ENCODE peak calls at places on chromosomes 2 and 18, in four cellular contexts. V is right lobe of liver, E is spleen, P is Panc1. U is an unnamed sample.
A peak's percentile ranks its signal among the peaks of the same experiment; 100 is the strongest.

GRCh38 chr2:100208375-100208774 is 66.0 kb upstream of the AFF3 start:
- DNase-seq in V (no peak), E (no peak), P (no peak), U (no peak)

GRCh38 chr2:29698216-29698615 is 223.2 kb downstream of the ALK start:
- DNase-seq in V (no peak), P (no peak), E (no peak), U (no peak)

GRCh38 chr2:67848551-67848950 is 214.3 kb downstream of the C1D start:
- DNase-seq in P (no peak), V (no peak), E (no peak), U (no peak)

GRCh38 chr2:178005756-178006155 is 66.8 kb downstream of the PDE11A start:
- DNase-seq in V (no peak), P (no peak), E (no peak), U (no peak)

GRCh38 chr2:30481323-30481800 is 34.3 kb downstream of the LCLAT1 start:
- DNase-seq in V (no peak), E (no peak), P (no peak), U (peak; percentile 42)

GRCh38 chr2:176583530-176584101 is 314.4 kb downstream of the MTX2 start:
- DNase-seq in V (no peak), P (peak; percentile 13), E (no peak), U (no peak)

GRCh38 chr2:187917535-187917934 is 363.3 kb upstream of the TFPI start:
- DNase-seq in V (no peak), E (no peak), P (no peak), U (no peak)

GRCh38 chr18:58862851-58863538 is 1.7 kb upstream of the ZNF532 start:
- DNase-seq in V (no peak), E (peak; percentile 82), P (no peak), U (peak; percentile 34)

GRCh38 chr2:23350026-23350791 is 34.8 kb upstream of the KLHL29 start:
- DNase-seq in P (no peak), E (no peak), V (no peak), U (no peak)
- TF ChIP-seq CTCF in P (no peak), E (no peak), V (no peak), U (no peak)

DNA sequence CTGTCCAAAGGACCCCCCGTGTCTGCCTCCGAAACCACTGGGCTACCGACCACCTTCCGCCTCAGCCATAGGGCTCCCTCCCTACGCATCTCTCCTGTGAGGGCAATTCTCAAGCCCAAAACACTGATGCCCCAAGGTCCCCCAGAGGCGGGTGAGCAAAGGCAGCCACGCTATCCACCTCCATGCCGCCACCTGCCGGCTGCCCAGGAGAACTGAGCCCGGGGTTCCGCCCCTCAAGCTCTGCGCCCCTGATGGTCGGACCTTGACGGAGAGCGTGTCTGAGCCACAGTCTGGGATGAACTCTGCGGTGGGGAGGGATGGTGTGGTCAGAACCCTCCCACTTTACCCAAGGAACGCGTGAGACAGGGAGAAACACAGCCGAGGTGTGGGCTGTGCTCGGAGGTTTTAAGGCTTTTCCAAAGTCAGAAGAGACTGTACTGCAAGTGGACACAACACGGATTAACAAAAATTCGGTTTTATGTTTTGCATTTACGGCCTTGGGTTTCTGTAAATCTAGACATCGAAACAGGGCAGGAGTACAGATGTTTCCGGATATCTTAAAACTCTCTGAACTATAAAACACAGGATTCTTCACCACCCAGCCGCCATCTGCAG is 114.1 kb downstream of the ZNF516 start:
- DNase-seq in E (peak; percentile 69), V (no peak), P (no peak), U (no peak)
- TF ChIP-seq CTCF in E (no peak), V (peak; percentile 15), P (no peak), U (no peak)

DNA sequence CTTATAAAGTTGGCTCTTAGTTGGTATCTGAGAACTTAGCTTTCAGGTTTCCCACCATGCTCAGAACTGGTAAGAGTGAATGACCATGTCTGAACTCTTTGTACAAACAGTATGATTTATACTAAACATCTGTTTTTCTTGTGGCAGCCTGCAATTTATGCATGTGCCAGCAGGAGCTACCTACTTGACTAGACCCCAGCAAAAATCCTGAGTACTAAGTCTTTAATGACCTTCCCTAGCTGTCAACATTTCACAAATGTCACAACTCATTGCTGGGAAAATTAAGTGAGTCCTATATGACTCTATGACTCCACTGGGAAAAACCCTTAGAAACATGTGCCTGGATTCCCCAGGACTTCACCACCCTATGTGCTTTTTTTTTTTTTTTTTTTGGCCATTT is 1225.8 kb downstream of the SUCLG1 start:
- DNase-seq in P (no peak), V (no peak), E (no peak), U (no peak)
- TF ChIP-seq CTCF in P (no peak), V (no peak), E (no peak), U (no peak)

GRCh38 chr18:22332590-22332989 is 85.1 kb downstream of the CTAGE1 start:
- DNase-seq in P (no peak), V (no peak), E (no peak), U (no peak)
- TF ChIP-seq CTCF in P (no peak), V (no peak), E (no peak), U (no peak)

GRCh38 chr2:83817511-83817910 is 641.6 kb downstream of the SUCLG1 start:
- DNase-seq in V (no peak), P (no peak), E (no peak), U (no peak)
- TF ChIP-seq CTCF in V (peak; percentile 42), P (peak; percentile 27), E (peak; percentile 6), U (no peak)

GRCh38 chr2:128282976-128283810 is 35.5 kb downstream of the HS6ST1 start:
- DNase-seq in E (peak; percentile 75), V (no peak), P (no peak), U (peak; percentile 27)

GRCh38 chr2:128282246-128282975 is 36.3 kb downstream of the HS6ST1 start:
- DNase-seq in P (no peak), E (peak; percentile 80), V (peak; percentile 76), U (no peak)

GRCh38 chr2:128285329-128285931 is 33.2 kb downstream of the HS6ST1 start:
- DNase-seq in P (no peak), V (no peak), E (peak; percentile 66), U (peak; percentile 17)

GRCh38 chr2:128284841-128285240 is 33.8 kb downstream of the HS6ST1 start:
- DNase-seq in E (peak; percentile 73), P (no peak), V (peak; percentile 84), U (peak; percentile 17)

GRCh38 chr2:128284037-128284441 is 34.6 kb downstream of the HS6ST1 start:
- DNase-seq in V (no peak), E (peak; percentile 75), P (no peak), U (no peak)
- TF ChIP-seq CTCF in V (no peak), E (no peak), P (no peak), U (no peak)

GRCh38 chr2:18046017-18046416 is 167.6 kb downstream of the KCNS3 start:
- DNase-seq in E (no peak), P (no peak), V (no peak), U (no peak)
- TF ChIP-seq CTCF in E (no peak), P (no peak), V (no peak), U (no peak)

DNA sequence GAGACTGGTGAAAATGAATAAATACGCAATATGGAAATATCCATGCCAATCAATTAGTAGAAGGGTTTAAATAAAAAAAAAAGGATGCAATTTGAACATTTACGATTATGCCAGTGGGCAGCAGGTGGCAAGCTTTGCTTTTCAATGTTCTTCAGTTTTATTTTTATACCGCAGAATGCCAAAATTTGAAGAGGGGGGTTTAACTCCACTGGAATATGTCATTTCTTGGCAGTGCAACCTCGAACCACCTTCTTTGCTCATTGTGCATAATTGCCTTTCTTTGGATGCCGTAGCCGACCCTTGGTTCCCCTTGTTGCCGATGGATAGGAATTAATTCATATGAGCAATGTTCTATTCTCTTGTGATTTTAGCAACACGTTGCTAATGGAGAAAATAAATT is 88.0 kb downstream of the LTBP1 start:
- DNase-seq in V (no peak), P (no peak), E (no peak), U (no peak)
- TF ChIP-seq CTCF in V (peak; percentile 46), P (peak; percentile 58), E (no peak), U (no peak)